ENCODE peak calls at places on chromosomes 16 and 17, in seven cellular contexts. K, S, D, Z, U, G and O are unnamed samples.

GRCh38 chr16:84687715-84688114 is 12.1 kb upstream of the USP10 start:
- DNase-seq in K (no peak), S (no peak), D (no peak), Z (peak), U (peak), G (no peak), O (no peak)

GRCh38 chr17:66576473-66576872 is 258.4 kb upstream of the CACNG5 start:
- DNase-seq in K (no peak), S (peak), D (no peak), Z (no peak), U (no peak), G (no peak), O (no peak)

GRCh38 chr17:80720624-80721577 is 176.3 kb downstream of the RPTOR start:
- DNase-seq in K (no peak), S (no peak), D (peak), Z (peak), U (peak), G (peak), O (no peak)

GRCh38 chr17:81636505-81637288 is at the start of the genes NPLOC4 and TSPAN10:
- DNase-seq in K (peak), S (peak), D (peak), Z (peak), U (peak), G (peak), O (peak)

GRCh38 chr17:62188713-62189112 is 123.6 kb upstream of the MED13 start:
- DNase-seq in K (no peak), S (no peak), D (no peak), Z (peak), U (peak), G (peak), O (no peak)

GRCh38 chr16:20678242-20678641 is 19.2 kb downstream of the ACSM1 start:
- DNase-seq in K (no peak), S (no peak), D (no peak), Z (no peak), U (no peak), G (no peak), O (no peak)

GRCh38 chr16:86740817-86741799 is 162.8 kb downstream of the FOXL1 start:
- DNase-seq in K (no peak), S (peak), D (peak), Z (peak), U (peak), G (no peak), O (no peak)

GRCh38 chr16:799948-800833 is at the start of gene GNG13:
- DNase-seq in K (peak), S (peak), D (peak), Z (no peak), U (no peak), G (no peak), O (peak)

GRCh38 chr16:14215941-14216340 is 144.8 kb downstream of the MRTFB start:
- DNase-seq in K (no peak), S (no peak), D (no peak), Z (no peak), U (no peak), G (no peak), O (no peak)

GRCh38 chr17:66200685-66201092 is 8.8 kb upstream of the CEP112 start:
- DNase-seq in K (peak), S (peak), D (peak), Z (peak), U (peak), G (peak), O (peak)

GRCh38 chr16:17241264-17241835 is 229.4 kb downstream of the XYLT1 start:
- DNase-seq in K (no peak), S (no peak), D (no peak), Z (no peak), U (no peak), G (no peak), O (no peak)

GRCh38 chr16:66750279-66751134 is 902 bp downstream of the DYNC1LI2 start:
- DNase-seq in K (no peak), S (no peak), D (peak), Z (no peak), U (peak), G (no peak), O (no peak)

GRCh38 chr17:19354123-19354522 is 8.4 kb downstream of the B9D1 start:
- DNase-seq in K (no peak), S (no peak), D (no peak), Z (peak), U (peak), G (no peak), O (no peak)

GRCh38 chr16:61820398-61820797 is 215.8 kb downstream of the CDH8 start:
- DNase-seq in K (no peak), S (no peak), D (no peak), Z (no peak), U (peak), G (no peak), O (no peak)

DNA sequence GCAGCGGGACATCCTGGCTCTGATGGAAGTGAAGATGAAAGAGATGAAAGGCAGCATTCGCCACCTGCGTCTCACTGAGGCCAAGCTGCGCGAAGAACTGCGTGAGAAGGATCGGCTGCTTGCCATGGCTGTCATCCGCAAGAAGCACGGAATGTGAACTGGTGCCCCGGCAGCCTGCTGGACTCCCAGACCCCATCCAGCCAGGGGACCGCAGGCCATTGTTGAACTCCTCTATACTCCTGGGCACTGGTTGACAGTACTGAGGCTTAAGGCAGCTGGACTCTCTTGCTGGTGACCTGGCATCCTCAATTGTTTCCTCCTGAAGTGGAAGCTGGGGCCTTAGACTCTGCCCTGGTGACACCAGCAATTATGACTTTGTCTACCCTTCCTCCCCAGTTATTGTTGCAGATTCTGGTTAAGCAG is 1.2 kb downstream of the THAP11 start:
- DNase-seq in K (no peak), S (no peak), D (no peak), Z (peak), U (peak), G (no peak), O (no peak)
- H4K8ac ChIP-seq in K (no peak), S (no peak), D (no peak), Z (peak), U (peak), G (no peak), O (no peak)

GRCh38 chr16:88613911-88614817 is 24.2 kb upstream of the IL17C start:
- DNase-seq in K (no peak), S (no peak), D (no peak), Z (peak), U (peak), G (no peak), O (no peak)
- H4K8ac ChIP-seq in K (no peak), S (no peak), D (no peak), Z (peak), U (no peak), G (no peak), O (no peak)

GRCh38 chr17:37064166-37064565 is 115.4 kb downstream of the AATF start:
- DNase-seq in K (no peak), S (no peak), D (no peak), Z (no peak), U (no peak), G (no peak), O (no peak)

GRCh38 chr17:37062036-37062435 is 113.3 kb downstream of the AATF start:
- DNase-seq in K (no peak), S (no peak), D (no peak), Z (no peak), U (no peak), G (no peak), O (no peak)

GRCh38 chr17:37060094-37060493 is 111.3 kb downstream of the AATF start:
- DNase-seq in K (no peak), S (no peak), D (no peak), Z (peak), U (no peak), G (no peak), O (no peak)

GRCh38 chr17:37064956-37065355 is 116.2 kb downstream of the AATF start:
- DNase-seq in K (no peak), S (no peak), D (no peak), Z (no peak), U (no peak), G (peak), O (no peak)

DNA sequence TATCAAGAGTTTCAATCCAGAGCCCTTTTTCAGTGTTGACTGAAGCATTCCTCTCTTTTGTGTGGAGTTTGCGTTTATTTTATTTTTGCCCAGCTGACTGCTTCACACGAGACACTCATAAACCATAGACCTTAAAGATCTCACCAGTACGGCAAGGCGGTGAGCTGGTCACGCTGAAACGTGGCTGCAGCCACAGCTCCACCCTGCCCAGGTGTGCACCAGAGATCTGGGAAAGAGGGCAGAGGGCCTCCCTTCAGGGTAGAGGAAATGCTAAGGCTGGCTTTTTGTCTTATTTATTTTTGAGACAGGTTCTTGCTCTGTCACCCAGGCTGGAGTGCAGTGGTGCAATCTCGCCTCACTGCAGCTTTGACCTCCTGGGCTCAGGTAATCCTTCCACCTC is 112.2 kb downstream of the AATF start:
- DNase-seq in K (no peak), S (no peak), D (no peak), Z (no peak), U (no peak), G (no peak), O (no peak)
- H4K8ac ChIP-seq in K (no peak), S (no peak), D (no peak), Z (no peak), U (no peak), G (no peak), O (no peak)

DNA sequence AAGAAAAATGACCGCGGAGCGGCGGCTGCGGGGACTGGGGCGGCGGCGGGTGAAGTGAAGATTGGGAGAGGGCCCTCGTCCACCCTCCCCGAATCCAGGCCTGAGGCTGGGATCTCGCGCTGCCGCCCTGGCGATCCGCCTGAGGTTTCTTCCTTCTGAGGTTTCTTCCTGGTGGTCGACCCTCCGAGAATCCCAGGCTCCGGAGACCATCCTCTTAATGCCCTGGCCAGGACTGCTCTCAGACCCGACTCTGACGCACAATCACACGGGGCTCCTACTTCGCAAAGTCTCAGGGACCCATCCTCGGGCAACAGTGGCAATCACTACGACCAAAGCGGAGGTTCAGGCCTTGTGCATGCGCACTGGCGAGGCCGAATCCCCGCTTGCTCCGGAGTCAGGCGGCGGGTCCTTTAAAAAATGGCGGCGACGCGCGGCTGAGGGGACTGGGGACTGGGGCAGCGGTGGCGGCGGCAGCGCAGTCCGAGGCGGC is 18.0 kb upstream of the KCNJ18 start:
- DNase-seq in K (no peak), S (peak), D (no peak), Z (no peak), U (no peak), G (no peak), O (no peak)
- H4K8ac ChIP-seq in K (no peak), S (no peak), D (no peak), Z (no peak), U (no peak), G (no peak), O (no peak)

GRCh38 chr17:4072487-4073157 is 70.2 kb downstream of the ZZEF1 start:
- DNase-seq in K (no peak), S (no peak), D (no peak), Z (peak), U (peak), G (no peak), O (no peak)

GRCh38 chr17:4080686-4081085 is 62.1 kb downstream of the ZZEF1 start:
- DNase-seq in K (no peak), S (no peak), D (no peak), Z (no peak), U (no peak), G (no peak), O (no peak)

GRCh38 chr17:4073983-4074830 is 68.6 kb downstream of the ZZEF1 start:
- DNase-seq in K (no peak), S (no peak), D (no peak), Z (no peak), U (peak), G (no peak), O (no peak)

GRCh38 chr17:4074831-4075495 is 67.9 kb downstream of the ZZEF1 start:
- DNase-seq in K (no peak), S (no peak), D (peak), Z (peak), U (peak), G (peak), O (peak)
- H4K8ac ChIP-seq in K (no peak), S (no peak), D (no peak), Z (no peak), U (no peak), G (no peak), O (no peak)

GRCh38 chr16:7400117-7400890 is 67.7 kb downstream of the RBFOX1 start:
- DNase-seq in K (no peak), S (no peak), D (no peak), Z (no peak), U (no peak), G (no peak), O (no peak)
- H4K8ac ChIP-seq in K (no peak), S (no peak), D (no peak), Z (no peak), U (no peak), G (no peak), O (no peak)

GRCh38 chr17:9809409-9809808 is 12.5 kb downstream of the GSG1L2 start:
- DNase-seq in K (no peak), S (no peak), D (no peak), Z (no peak), U (no peak), G (no peak), O (no peak)
- H4K8ac ChIP-seq in K (no peak), S (no peak), D (no peak), Z (no peak), U (no peak), G (no peak), O (no peak)